ENCODE peak calls at places on chromosomes 16 and 17, in ten cellular contexts. A, H, Z, B, I, O, R, U, N and G are unnamed samples.

GRCh38 chr16:17364319-17365210 is 106.2 kb downstream of the XYLT1 start:
- DNase-seq in A (peak), H (no peak), Z (peak), B (no peak), I (no peak), O (peak), R (no peak), U (peak), N (peak), G (peak)

GRCh38 chr17:44909681-44910144 is 5.6 kb downstream of the GFAP start:
- DNase-seq in A (no peak), H (no peak), Z (peak), B (no peak), I (no peak), O (peak), R (no peak), U (peak), N (no peak), G (peak)

GRCh38 chr17:8162997-8163977 is 539 bp upstream of the VAMP2 start:
- DNase-seq in A (no peak), H (peak), Z (no peak), B (no peak), I (no peak), O (no peak), R (no peak), U (peak), N (no peak), G (no peak)

GRCh38 chr16:86975445-86975844 is 341.7 kb downstream of the C16orf95 start:
- DNase-seq in A (no peak), H (peak), Z (peak), B (no peak), I (no peak), O (peak), R (no peak), U (peak), N (no peak), G (peak)

GRCh38 chr16:67910162-67910561 is 17.1 kb downstream of the PSKH1 start:
- DNase-seq in A (no peak), H (no peak), Z (peak), B (no peak), I (no peak), O (no peak), R (no peak), U (peak), N (no peak), G (peak)

GRCh38 chr16:78455861-78456260 is 356.4 kb downstream of the WWOX start:
- DNase-seq in A (no peak), H (no peak), Z (no peak), B (no peak), I (no peak), O (no peak), R (no peak), U (no peak), N (no peak), G (no peak)

GRCh38 chr16:19703218-19703617 is 14.8 kb downstream of the KNOP1 start:
- DNase-seq in A (no peak), H (no peak), Z (no peak), B (no peak), I (no peak), O (no peak), R (no peak), U (no peak), N (no peak), G (no peak)

GRCh38 chr17:340074-340473 is 12.5 kb downstream of the RPH3AL start:
- DNase-seq in A (no peak), H (no peak), Z (no peak), B (peak), I (no peak), O (no peak), R (no peak), U (no peak), N (no peak), G (no peak)

GRCh38 chr16:11156401-11156800 is 99.6 kb downstream of the SOCS1 start:
- DNase-seq in A (no peak), H (no peak), Z (no peak), B (no peak), I (no peak), O (no peak), R (no peak), U (no peak), N (no peak), G (no peak)

GRCh38 chr16:6335072-6335471 is 997.6 kb upstream of the RBFOX1 start:
- DNase-seq in A (no peak), H (peak), Z (peak), B (no peak), I (no peak), O (no peak), R (no peak), U (peak), N (no peak), G (no peak)

GRCh38 chr17:17888821-17889220 is 52.0 kb upstream of the SREBF1 start:
- DNase-seq in A (no peak), H (peak), Z (no peak), B (no peak), I (no peak), O (no peak), R (no peak), U (no peak), N (no peak), G (no peak)

GRCh38 chr16:175145-175949 is 1.1 kb upstream of the HBA1 start:
- DNase-seq in A (no peak), H (no peak), Z (no peak), B (no peak), I (no peak), O (no peak), R (no peak), U (no peak), N (no peak), G (peak)

GRCh38 chr16:89191033-89191900 is 9.1 kb downstream of the SLC22A31 start:
- DNase-seq in A (no peak), H (peak), Z (no peak), B (no peak), I (no peak), O (no peak), R (no peak), U (no peak), N (no peak), G (no peak)

GRCh38 chr17:1793447-1793806 is 31.6 kb downstream of the SERPINF1 start:
- DNase-seq in A (no peak), H (no peak), Z (no peak), B (no peak), I (no peak), O (no peak), R (no peak), U (no peak), N (no peak), G (no peak)

GRCh38 chr17:51725185-51725584 is 433.3 kb downstream of the CA10 start:
- DNase-seq in A (no peak), H (no peak), Z (no peak), B (no peak), I (no peak), O (no peak), R (no peak), U (no peak), N (no peak), G (no peak)

GRCh38 chr16:75909746-75910145 is 183.5 kb upstream of the CPHXL start:
- DNase-seq in A (no peak), H (no peak), Z (no peak), B (no peak), I (no peak), O (no peak), R (peak), U (no peak), N (no peak), G (no peak)

GRCh38 chr17:30543456-30543855 is 66.2 kb downstream of the GOSR1 start:
- DNase-seq in A (no peak), H (no peak), Z (no peak), B (no peak), I (no peak), O (no peak), R (no peak), U (peak), N (no peak), G (no peak)

GRCh38 chr16:10514369-10515055 is 65.9 kb downstream of the EMP2 start:
- DNase-seq in A (peak), H (peak), Z (peak), B (no peak), I (no peak), O (peak), R (peak), U (peak), N (peak), G (peak)

GRCh38 chr17:76585649-76586593 is at the start of gene ST6GALNAC2:
- DNase-seq in A (peak), H (peak), Z (peak), B (peak), I (no peak), O (no peak), R (no peak), U (peak), N (no peak), G (peak)

GRCh38 chr17:64781810-64782555 is 119.9 kb upstream of the SMURF2 start:
- DNase-seq in A (no peak), H (no peak), Z (no peak), B (peak), I (no peak), O (no peak), R (no peak), U (no peak), N (no peak), G (no peak)

GRCh38 chr16:4369006-4369766 is 2.5 kb upstream of the VASN start:
- DNase-seq in A (no peak), H (no peak), Z (no peak), B (no peak), I (no peak), O (no peak), R (no peak), U (peak), N (no peak), G (peak)

GRCh38 chr17:82375359-82376041 is 3.9 kb downstream of the UTS2R start:
- DNase-seq in A (no peak), H (no peak), Z (no peak), B (no peak), I (no peak), O (no peak), R (no peak), U (no peak), N (no peak), G (no peak)

GRCh38 chr16:90046971-90047713 is 27.9 kb upstream of the DBNDD1 start:
- DNase-seq in A (peak), H (peak), Z (peak), B (no peak), I (no peak), O (no peak), R (no peak), U (peak), N (no peak), G (peak)

GRCh38 chr17:81190591-81190990 is 24.6 kb upstream of the AATK start:
- DNase-seq in A (no peak), H (no peak), Z (no peak), B (no peak), I (no peak), O (no peak), R (no peak), U (no peak), N (no peak), G (no peak)

GRCh38 chr16:58615280-58615679 is 14.3 kb downstream of the CNOT1 start:
- DNase-seq in A (no peak), H (no peak), Z (no peak), B (no peak), I (no peak), O (no peak), R (no peak), U (no peak), N (no peak), G (no peak)

GRCh38 chr17:41334899-41335298 is 15.7 kb downstream of the KRT33A start:
- DNase-seq in A (no peak), H (no peak), Z (no peak), B (no peak), I (no peak), O (no peak), R (no peak), U (no peak), N (no peak), G (no peak)

GRCh38 chr17:81306898-81307510 is 11.9 kb upstream of the SLC38A10 start:
- DNase-seq in A (no peak), H (no peak), Z (no peak), B (no peak), I (no peak), O (no peak), R (no peak), U (no peak), N (no peak), G (no peak)

GRCh38 chr16:81471882-81472281 is 27.3 kb downstream of the CMIP start:
- DNase-seq in A (no peak), H (no peak), Z (no peak), B (no peak), I (no peak), O (no peak), R (no peak), U (no peak), N (no peak), G (no peak)